ENCODE peak calls at places on chromosomes 3 and 15, in four cellular contexts. W is aorta, C is SK-N-SH, D is ovary. J is an unnamed sample.

GRCh38 chr3:165256554-165256953 is 60.4 kb upstream of the SLITRK3 start:
- DNase-seq in W (no peak), C (no peak), D (no peak), J (no peak)

GRCh38 chr3:140830391-140830790 is 111.2 kb upstream of the SLC25A36 start:
- DNase-seq in W (no peak), C (no peak), D (no peak), J (no peak)

GRCh38 chr15:43465105-43465504 is 27.9 kb downstream of the TP53BP1 start:
- DNase-seq in W (no peak), C (no peak), D (no peak), J (peak; percentile 6)

GRCh38 chr3:172622916-172623700 is 87.8 kb downstream of the NCEH1 start:
- DNase-seq in W (no peak), C (peak; percentile 41), D (peak; percentile 40), J (no peak)

GRCh38 chr15:49645937-49646336 is 25.1 kb downstream of the DTWD1 start:
- DNase-seq in W (no peak), C (no peak), D (peak; percentile 47), J (no peak)

GRCh38 chr3:60322334-60322856 is 928.9 kb downstream of the FHIT start:
- DNase-seq in W (no peak), C (no peak), D (no peak), J (no peak)

GRCh38 chr3:43288850-43289249 is 2.5 kb downstream of the SNRK start:
- DNase-seq in W (no peak), C (no peak), D (no peak), J (no peak)

GRCh38 chr15:33226559-33227181 is 32.2 kb upstream of the FMN1 start:
- DNase-seq in W (no peak), C (peak; percentile 32), D (no peak), J (no peak)

GRCh38 chr3:149395107-149396089 is 17.9 kb upstream of the TM4SF1 start:
- DNase-seq in W (no peak), C (no peak), D (peak; percentile 65), J (no peak)

GRCh38 chr15:92638709-92639365 is 16.7 kb downstream of the FAM174B start:
- DNase-seq in W (peak; percentile 67), C (no peak), D (no peak), J (no peak)

GRCh38 chr3:177374323-177374722 is 177.0 kb upstream of the TBL1XR1 start:
- DNase-seq in W (no peak), C (no peak), D (no peak), J (no peak)

GRCh38 chr3:108804437-108804836 is 18.1 kb upstream of the TRAT1 start:
- DNase-seq in W (no peak), C (no peak), D (no peak), J (no peak)

GRCh38 chr3:24388159-24388558 is 106.5 kb downstream of the THRB start:
- DNase-seq in W (no peak), C (no peak), D (no peak), J (no peak)

GRCh38 chr3:193165431-193166120 is 75.4 kb upstream of the PLAAT1 start:
- DNase-seq in W (no peak), C (no peak), D (no peak), J (no peak)

GRCh38 chr3:137770821-137771399 is 6.8 kb downstream of the SOX14 start:
- DNase-seq in W (no peak), C (peak; percentile 55), D (no peak), J (no peak)

GRCh38 chr3:31968391-31968926 is 12.6 kb downstream of the OSBPL10 start:
- DNase-seq in W (no peak), C (no peak), D (no peak), J (no peak)

GRCh38 chr3:77825045-77825827 is 785.3 kb downstream of the ROBO2 start:
- DNase-seq in W (no peak), C (no peak), D (no peak), J (no peak)

GRCh38 chr3:132124096-132124495 is 89.3 kb upstream of the CPNE4 start:
- DNase-seq in W (no peak), C (no peak), D (no peak), J (no peak)

GRCh38 chr3:57006949-57007419 is 53.5 kb upstream of the SPATA12 start:
- DNase-seq in W (no peak), C (no peak), D (no peak), J (no peak)

GRCh38 chr15:44102675-44103254 is 92.3 kb downstream of the FRMD5 start:
- DNase-seq in W (no peak), C (no peak), D (no peak), J (no peak)

GRCh38 chr3:53506110-53506762 is 11.8 kb downstream of the CACNA1D start:
- DNase-seq in W (no peak), C (no peak), D (no peak), J (no peak)

GRCh38 chr3:142997330-142997729 is 4.0 kb upstream of the U2SURP start:
- DNase-seq in W (no peak), C (no peak), D (no peak), J (peak; percentile 25)

GRCh38 chr15:42919794-42920280 is 741 bp downstream of the TTBK2 start:
- DNase-seq in W (no peak), C (peak; percentile 39), D (no peak), J (no peak)

GRCh38 chr3:116951610-116952009 is 242.0 kb downstream of the TUSC7 start:
- DNase-seq in W (no peak), C (no peak), D (no peak), J (no peak)

GRCh38 chr15:55683366-55683765 is 59.6 kb downstream of the PRTG start:
- DNase-seq in W (no peak), C (no peak), D (no peak), J (no peak)

GRCh38 chr15:82750831-82751181 is 41.1 kb upstream of the AP3B2 start:
- DNase-seq in W (no peak), C (peak; percentile 27), D (no peak), J (no peak)

GRCh38 chr3:121660356-121661171 is at the start of gene HCLS1:
- DNase-seq in W (peak; percentile 77), C (no peak), D (no peak), J (peak; percentile 84)

J was measured in GF-D8.